ENCODE peak calls at places on chromosome 7, in four cellular contexts. Z is GM12864, W is heart left ventricle, K is left ventricle myocardium inferior. C is an unnamed sample.

GRCh38 chr7:73829921-73830617 is 727 bp upstream of the CLDN4 start:
- DNase-seq in Z (no peak), W (no peak), K (no peak), C (no peak)

GRCh38 chr7:50146692-50147091 is 53.6 kb upstream of the ZPBP start:
- DNase-seq in Z (no peak), W (no peak), K (no peak), C (no peak)

GRCh38 chr7:37287093-37287492 is 161.6 kb downstream of the ELMO1 start:
- DNase-seq in Z (no peak), W (no peak), K (no peak), C (no peak)

GRCh38 chr7:81094952-81095351 is 176.1 kb upstream of the SEMA3C start:
- DNase-seq in Z (no peak), W (no peak), K (no peak), C (no peak)

GRCh38 chr7:44811571-44811970 is 15.1 kb downstream of the PPIA start:
- DNase-seq in Z (no peak), W (no peak), K (no peak), C (no peak)

GRCh38 chr7:79653136-79653631 is 199.7 kb upstream of the MAGI2 start:
- DNase-seq in Z (no peak), W (no peak), K (no peak), C (no peak)

GRCh38 chr7:3682028-3682712 is 381.1 kb downstream of the SDK1 start:
- DNase-seq in Z (no peak), W (no peak), K (no peak), C (no peak)

GRCh38 chr7:103690576-103690975 is 244.6 kb upstream of the SLC26A5 start:
- DNase-seq in Z (no peak), W (no peak), K (no peak), C (no peak)

GRCh38 chr7:157552295-157552993 is 215.6 kb downstream of the DNAJB6 start:
- DNase-seq in Z (no peak), W (no peak), K (no peak), C (no peak)

GRCh38 chr7:116953372-116953726 is at the start of gene ST7:
- DNase-seq in Z (no peak), W (peak), K (peak), C (peak)

GRCh38 chr7:99975782-99976521 is at the start of gene AZGP1:
- DNase-seq in Z (no peak), W (peak), K (peak), C (no peak)

GRCh38 chr7:4861673-4862072 is at the start of gene PAPOLB:
- DNase-seq in Z (no peak), W (no peak), K (no peak), C (no peak)

GRCh38 chr7:16989883-16990413 is 108.2 kb upstream of the AGR3 start:
- DNase-seq in Z (no peak), W (peak), K (peak), C (no peak)

GRCh38 chr7:99324966-99325596 is 617 bp upstream of the ARPC1A start:
- DNase-seq in Z (no peak), W (no peak), K (no peak), C (no peak)

GRCh38 chr7:68246189-68246633 is 1249.6 kb downstream of the TYW1 start:
- DNase-seq in Z (no peak), W (no peak), K (no peak), C (no peak)

GRCh38 chr7:99109108-99110051 is 34.5 kb downstream of the SMURF1 start:
- DNase-seq in Z (no peak), W (peak), K (peak), C (no peak)

GRCh38 chr7:2929321-2930201 is 85.5 kb upstream of the GNA12 start:
- DNase-seq in Z (no peak), W (no peak), K (peak), C (no peak)

GRCh38 chr7:109375857-109376256 is 806.2 kb downstream of the DNAJB9 start:
- DNase-seq in Z (no peak), W (no peak), K (no peak), C (no peak)

GRCh38 chr7:44629825-44630580 is 23.6 kb downstream of the OGDH start:
- DNase-seq in Z (no peak), W (no peak), K (no peak), C (peak)

GRCh38 chr7:44325181-44325671 is at the start of gene CAMK2B:
- DNase-seq in Z (no peak), W (no peak), K (no peak), C (peak)

GRCh38 chr7:144011458-144012230 is 11.5 kb downstream of the OR6B1 start:
- DNase-seq in Z (no peak), W (no peak), K (no peak), C (no peak)

GRCh38 chr7:17598305-17598704 is 299.9 kb downstream of the AHR start:
- DNase-seq in Z (no peak), W (no peak), K (no peak), C (no peak)

GRCh38 chr7:55534916-55535636 is 37.2 kb downstream of the VOPP1 start:
- DNase-seq in Z (no peak), W (no peak), K (no peak), C (peak)

GRCh38 chr7:97307521-97308108 is 190.1 kb downstream of the SDHAF3 start:
- DNase-seq in Z (no peak), W (no peak), K (no peak), C (no peak)

GRCh38 chr7:83362786-83363185 is 200.1 kb upstream of the PCLO start:
- DNase-seq in Z (no peak), W (no peak), K (no peak), C (no peak)

GRCh38 chr7:96314402-96315108 is 7.3 kb downstream of the SLC25A13 start:
- DNase-seq in Z (no peak), W (no peak), K (no peak), C (no peak)

GRCh38 chr7:1814089-1814811 is 144.2 kb downstream of the ELFN1 start:
- DNase-seq in Z (no peak), W (no peak), K (no peak), C (no peak)

GRCh38 chr7:149772821-149773425 is 465 bp downstream of the ZNF467 start:
- DNase-seq in Z (no peak), W (no peak), K (no peak), C (no peak)

GRCh38 chr7:140517546-140518369 is 38.5 kb upstream of the MKRN1 start:
- DNase-seq in Z (peak), W (peak), K (peak), C (peak)

GRCh38 chr7:132451161-132451560 is 125.1 kb downstream of the PLXNA4 start:
- DNase-seq in Z (no peak), W (no peak), K (no peak), C (no peak)

GRCh38 chr7:105336009-105336408 is 52.7 kb downstream of the SRPK2 start:
- DNase-seq in Z (no peak), W (no peak), K (no peak), C (no peak)

GRCh38 chr7:786472-787255 is 45.6 kb upstream of the SUN1 start:
- DNase-seq in Z (no peak), W (peak), K (peak), C (peak)

GRCh38 chr7:137001478-137001877 is 133.0 kb downstream of the CHRM2 start:
- DNase-seq in Z (no peak), W (no peak), K (no peak), C (no peak)

GRCh38 chr7:151311294-151311864 is 30.2 kb upstream of the NUB1 start:
- DNase-seq in Z (no peak), W (no peak), K (no peak), C (no peak)

GRCh38 chr7:142892941-142893340 is 7.4 kb upstream of the TRPV6 start:
- DNase-seq in Z (no peak), W (no peak), K (no peak), C (no peak)

GRCh38 chr7:100803398-100804161 is 23.7 kb downstream of the EPHB4 start:
- DNase-seq in Z (peak), W (peak), K (peak), C (peak)

GRCh38 chr7:29613100-29613499 is 49.5 kb downstream of the PRR15 start:
- DNase-seq in Z (no peak), W (no peak), K (no peak), C (no peak)

GRCh38 chr7:132092106-132092505 is 484.2 kb downstream of the PLXNA4 start:
- DNase-seq in Z (no peak), W (no peak), K (no peak), C (no peak)

GRCh38 chr7:131081308-131081707 is 246.4 kb upstream of the MKLN1 start:
- DNase-seq in Z (no peak), W (no peak), K (no peak), C (no peak)

GRCh38 chr7:129208667-129209066 is 16.2 kb upstream of the AHCYL2 start:
- DNase-seq in Z (no peak), W (no peak), K (no peak), C (no peak)
- TF ChIP-seq CTCF in Z (no peak), W (no peak), K (no peak), C (no peak)

GRCh38 chr7:23105644-23106490 is at the start of gene KLHL7:
- DNase-seq in Z (peak), W (peak), K (peak), C (peak)
- TF ChIP-seq CTCF in Z (no peak), W (no peak), K (peak), C (no peak)

DNA sequence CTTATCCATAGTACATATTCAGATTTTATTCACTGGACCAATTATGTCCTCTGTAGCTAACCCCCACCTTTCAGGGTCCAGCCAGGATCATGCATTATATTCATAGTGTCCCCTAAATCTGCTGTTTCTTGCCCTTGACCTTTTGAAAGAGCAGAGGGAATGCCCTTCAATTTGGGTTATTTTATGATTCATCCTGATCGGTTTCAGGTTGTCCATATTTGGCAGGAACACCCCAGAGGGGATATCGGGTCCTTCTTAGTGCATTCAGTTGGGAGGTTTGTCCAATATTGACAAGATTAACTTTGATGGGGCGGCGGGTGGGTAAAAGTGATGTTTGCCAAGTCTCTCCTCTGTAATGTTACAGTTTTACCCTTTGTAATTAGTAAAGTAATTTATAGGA is 60.9 kb downstream of the SHH start:
- DNase-seq in Z (no peak), W (no peak), K (no peak), C (no peak)
- TF ChIP-seq CTCF in Z (no peak), W (no peak), K (no peak), C (no peak)

DNA sequence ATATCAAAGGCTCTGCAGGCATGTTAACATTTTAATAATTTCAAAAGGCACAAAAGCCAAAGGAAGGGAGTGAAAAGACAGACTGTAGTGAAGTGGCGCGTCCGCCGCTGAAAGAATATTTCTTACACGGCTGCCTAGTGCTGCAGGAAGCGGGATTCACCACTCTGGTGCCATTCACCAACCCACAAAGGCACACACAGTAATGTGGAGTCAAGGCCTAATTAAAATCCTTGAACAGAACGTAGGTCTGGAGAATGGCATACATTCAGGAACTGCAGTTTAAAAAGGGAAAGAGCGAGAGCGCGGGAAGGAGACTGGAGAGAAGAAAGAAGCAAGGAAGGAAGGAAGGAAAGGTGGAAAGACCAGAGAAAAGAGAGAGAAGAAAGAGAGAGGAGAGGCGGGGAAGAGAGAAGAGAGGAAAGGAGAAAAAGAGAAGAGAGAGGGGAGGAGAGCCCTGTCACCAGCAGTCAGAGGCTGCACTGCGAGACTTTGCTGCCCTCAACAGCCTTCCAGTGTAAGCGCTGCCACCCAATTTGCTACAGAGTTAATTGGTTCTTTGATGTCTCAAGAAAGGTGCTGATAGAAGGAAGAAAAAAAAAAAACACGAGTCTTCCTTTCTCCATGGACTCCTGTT is 554.0 kb downstream of the MDFIC start:
- DNase-seq in Z (no peak), W (no peak), K (no peak), C (no peak)
- TF ChIP-seq CTCF in Z (peak), W (peak), K (peak), C (no peak)

GRCh38 chr7:129492406-129492805 is 9.9 kb upstream of the SMKR1 start:
- DNase-seq in Z (no peak), W (no peak), K (no peak), C (no peak)

GRCh38 chr7:129494041-129494440 is 8.3 kb upstream of the SMKR1 start:
- DNase-seq in Z (no peak), W (no peak), K (no peak), C (no peak)

GRCh38 chr7:129496653-129497052 is 5.7 kb upstream of the SMKR1 start:
- DNase-seq in Z (no peak), W (no peak), K (no peak), C (no peak)

GRCh38 chr7:129495987-129496386 is 6.3 kb upstream of the SMKR1 start:
- DNase-seq in Z (no peak), W (no peak), K (no peak), C (no peak)

GRCh38 chr7:129493555-129493954 is 8.8 kb upstream of the SMKR1 start:
- DNase-seq in Z (no peak), W (no peak), K (no peak), C (no peak)
- TF ChIP-seq CTCF in Z (peak), W (no peak), K (no peak), C (no peak)